ENCODE peak calls at places on chromosomes 13 and 19, in five cellular contexts. One of them, this sample, is unnamed.

GRCh38 chr19:16326401-16327130 is 1.9 kb downstream of the KLF2 start:
- DNase-seq in IMR-90: no peak
- DNase-seq in stomach: no peak
- DNase-seq in pancreas: peak; percentile 67
- DNase-seq in lower lobe of right lung: peak; percentile 63
- DNase-seq in this sample: no peak

GRCh38 chr19:1748115-1748702 is 5.1 kb upstream of the ONECUT3 start:
- DNase-seq in IMR-90: no peak
- DNase-seq in stomach: peak; percentile 61
- DNase-seq in pancreas: no peak
- DNase-seq in lower lobe of right lung: no peak
- DNase-seq in this sample: no peak

GRCh38 chr19:30070970-30071632 is 129.1 kb downstream of the URI1 start:
- DNase-seq in IMR-90: no peak
- DNase-seq in stomach: no peak
- DNase-seq in pancreas: peak; percentile 50
- DNase-seq in lower lobe of right lung: peak; percentile 10
- DNase-seq in this sample: no peak

GRCh38 chr19:50501186-50501567 is 9.8 kb downstream of the JOSD2 start:
- DNase-seq in IMR-90: no peak
- DNase-seq in stomach: no peak
- DNase-seq in pancreas: peak; percentile 53
- DNase-seq in lower lobe of right lung: peak; percentile 35
- DNase-seq in this sample: no peak

GRCh38 chr13:26344980-26345379 is 91.1 kb downstream of the CDK8 start:
- DNase-seq in IMR-90: peak; percentile 47
- DNase-seq in stomach: no peak
- DNase-seq in pancreas: no peak
- DNase-seq in lower lobe of right lung: no peak
- DNase-seq in this sample: peak; percentile 5

GRCh38 chr13:32676242-32676641 is 90.0 kb downstream of the PDS5B start:
- DNase-seq in IMR-90: peak; percentile 50
- DNase-seq in stomach: no peak
- DNase-seq in pancreas: no peak
- DNase-seq in lower lobe of right lung: no peak
- DNase-seq in this sample: no peak

GRCh38 chr13:37014609-37015008 is 14.0 kb downstream of the EXOSC8 start:
- DNase-seq in IMR-90: peak; percentile 72
- DNase-seq in stomach: no peak
- DNase-seq in pancreas: no peak
- DNase-seq in lower lobe of right lung: no peak
- DNase-seq in this sample: no peak

GRCh38 chr19:49094505-49095482 is 9.5 kb downstream of the SNRNP70 start:
- DNase-seq in IMR-90: no peak
- DNase-seq in stomach: no peak
- DNase-seq in pancreas: no peak
- DNase-seq in lower lobe of right lung: no peak
- DNase-seq in this sample: no peak

GRCh38 chr19:33366917-33367316 is 6.6 kb upstream of the CEBPG start:
- DNase-seq in IMR-90: no peak
- DNase-seq in stomach: no peak
- DNase-seq in pancreas: no peak
- DNase-seq in lower lobe of right lung: no peak
- DNase-seq in this sample: no peak

GRCh38 chr19:49020931-49021895 is 2.9 kb downstream of the CGB3 start:
- DNase-seq in IMR-90: peak; percentile 25
- DNase-seq in stomach: no peak
- DNase-seq in pancreas: no peak
- DNase-seq in lower lobe of right lung: no peak
- DNase-seq in this sample: peak; percentile 70

GRCh38 chr13:114035583-114036501 is 62.0 kb upstream of the C13orf46 start:
- DNase-seq in IMR-90: peak; percentile 35
- DNase-seq in stomach: no peak
- DNase-seq in pancreas: no peak
- DNase-seq in lower lobe of right lung: no peak
- DNase-seq in this sample: peak; percentile 40

GRCh38 chr13:87535911-87536310 is 135.3 kb upstream of the SLITRK5 start:
- DNase-seq in IMR-90: no peak
- DNase-seq in stomach: no peak
- DNase-seq in pancreas: no peak
- DNase-seq in lower lobe of right lung: no peak
- DNase-seq in this sample: no peak

GRCh38 chr13:45396548-45397095 is 21.6 kb downstream of the SLC25A30 start:
- DNase-seq in IMR-90: peak; percentile 23
- DNase-seq in stomach: peak; percentile 57
- DNase-seq in pancreas: no peak
- DNase-seq in lower lobe of right lung: no peak
- DNase-seq in this sample: no peak

GRCh38 chr13:78147905-78148304 is 229.3 kb upstream of the EDNRB start:
- DNase-seq in IMR-90: peak; percentile 84
- DNase-seq in stomach: no peak
- DNase-seq in pancreas: no peak
- DNase-seq in lower lobe of right lung: no peak
- DNase-seq in this sample: peak; percentile 67

GRCh38 chr19:43438291-43439162 is 23.8 kb downstream of the TEX101 start:
- DNase-seq in IMR-90: peak; percentile 67
- DNase-seq in stomach: peak; percentile 28
- DNase-seq in pancreas: no peak
- DNase-seq in lower lobe of right lung: no peak
- DNase-seq in this sample: peak; percentile 90

GRCh38 chr19:53432088-53432661 is 391 bp downstream of the ZNF761 start:
- DNase-seq in IMR-90: peak; percentile 13
- DNase-seq in stomach: peak; percentile 27
- DNase-seq in pancreas: peak; percentile 75
- DNase-seq in lower lobe of right lung: peak; percentile 54
- DNase-seq in this sample: peak; percentile 25

GRCh38 chr19:18437481-18438330 is at the start of gene ISYNA1:
- DNase-seq in IMR-90: peak; percentile 20
- DNase-seq in stomach: peak; percentile 62
- DNase-seq in pancreas: peak; percentile 90
- DNase-seq in lower lobe of right lung: peak; percentile 72
- DNase-seq in this sample: no peak

GRCh38 chr13:70964124-70964523 is 855.9 kb upstream of the KLHL1 start:
- DNase-seq in IMR-90: no peak
- DNase-seq in stomach: no peak
- DNase-seq in pancreas: no peak
- DNase-seq in lower lobe of right lung: no peak
- DNase-seq in this sample: no peak

GRCh38 chr19:2210987-2211740 is 25.0 kb downstream of the PLEKHJ1 start:
- DNase-seq in IMR-90: no peak
- DNase-seq in stomach: no peak
- DNase-seq in pancreas: no peak
- DNase-seq in lower lobe of right lung: no peak
- DNase-seq in this sample: no peak

GRCh38 chr13:32041429-32041828 is 9.9 kb downstream of the FRY start:
- DNase-seq in IMR-90: no peak
- DNase-seq in stomach: no peak
- DNase-seq in pancreas: no peak
- DNase-seq in lower lobe of right lung: no peak
- DNase-seq in this sample: no peak

GRCh38 chr13:43953370-43953769 is 73.7 kb downstream of the LACC1 start:
- DNase-seq in IMR-90: no peak
- DNase-seq in stomach: no peak
- DNase-seq in pancreas: no peak
- DNase-seq in lower lobe of right lung: no peak
- DNase-seq in this sample: no peak

GRCh38 chr19:56167064-56167578 is 8.7 kb upstream of the GALP start:
- DNase-seq in IMR-90: no peak
- DNase-seq in stomach: no peak
- DNase-seq in pancreas: no peak
- DNase-seq in lower lobe of right lung: no peak
- DNase-seq in this sample: peak; percentile 13

GRCh38 chr13:98816406-98816805 is 63.9 kb upstream of the SLC15A1 start:
- DNase-seq in IMR-90: no peak
- DNase-seq in stomach: no peak
- DNase-seq in pancreas: no peak
- DNase-seq in lower lobe of right lung: no peak
- DNase-seq in this sample: no peak

GRCh38 chr13:87333599-87333998 is 337.6 kb upstream of the SLITRK5 start:
- DNase-seq in IMR-90: no peak
- DNase-seq in stomach: no peak
- DNase-seq in pancreas: no peak
- DNase-seq in lower lobe of right lung: no peak
- DNase-seq in this sample: no peak

GRCh38 chr13:42101821-42102580 is 53.6 kb downstream of the DGKH start:
- DNase-seq in IMR-90: no peak
- DNase-seq in stomach: no peak
- DNase-seq in pancreas: peak; percentile 43
- DNase-seq in lower lobe of right lung: no peak
- DNase-seq in this sample: no peak

GRCh38 chr19:38970664-38971532 is 4.6 kb downstream of the FBXO17 start:
- DNase-seq in IMR-90: no peak
- DNase-seq in stomach: no peak
- DNase-seq in pancreas: no peak
- DNase-seq in lower lobe of right lung: no peak
- DNase-seq in this sample: peak; percentile 63

GRCh38 chr13:27226991-27227390 is 24.4 kb upstream of the RPL21 start:
- DNase-seq in IMR-90: no peak
- DNase-seq in stomach: no peak
- DNase-seq in pancreas: no peak
- DNase-seq in lower lobe of right lung: no peak
- DNase-seq in this sample: no peak

GRCh38 chr13:112983428-112984196 is 14.6 kb downstream of the MCF2L start:
- DNase-seq in IMR-90: no peak
- DNase-seq in stomach: no peak
- DNase-seq in pancreas: peak; percentile 46
- DNase-seq in lower lobe of right lung: no peak
- DNase-seq in this sample: no peak

GRCh38 chr19:17942582-17943283 is 9.9 kb downstream of the CCDC124 start:
- DNase-seq in IMR-90: no peak
- DNase-seq in stomach: no peak
- DNase-seq in pancreas: peak; percentile 77
- DNase-seq in lower lobe of right lung: no peak
- DNase-seq in this sample: no peak

GRCh38 chr13:64855506-64855905 is 2374.6 kb downstream of the PCDH9 start:
- DNase-seq in IMR-90: peak; percentile 37
- DNase-seq in stomach: no peak
- DNase-seq in pancreas: no peak
- DNase-seq in lower lobe of right lung: no peak
- DNase-seq in this sample: peak; percentile 1

GRCh38 chr13:39037410-39037879 is 444 bp downstream of the PROSER1 start:
- DNase-seq in IMR-90: no peak
- DNase-seq in stomach: no peak
- DNase-seq in pancreas: no peak
- DNase-seq in lower lobe of right lung: no peak
- DNase-seq in this sample: no peak

GRCh38 chr13:53112522-53112921 is 83.9 kb downstream of the OLFM4 start:
- DNase-seq in IMR-90: no peak
- DNase-seq in stomach: no peak
- DNase-seq in pancreas: no peak
- DNase-seq in lower lobe of right lung: no peak
- DNase-seq in this sample: no peak

GRCh38 chr19:6718741-6719539 is 1.5 kb downstream of the C3 start:
- DNase-seq in IMR-90: no peak
- DNase-seq in stomach: no peak
- DNase-seq in pancreas: no peak
- DNase-seq in lower lobe of right lung: peak; percentile 77
- DNase-seq in this sample: peak; percentile 37

GRCh38 chr19:35755160-35755549 is 1.7 kb downstream of the HSPB6 start:
- DNase-seq in IMR-90: no peak
- DNase-seq in stomach: no peak
- DNase-seq in pancreas: no peak
- DNase-seq in lower lobe of right lung: no peak
- DNase-seq in this sample: no peak
- H3K4me3 ChIP-seq in IMR-90: peak overlapping the region; percentile 50
- H3K4me3 ChIP-seq in stomach: peak overlapping the region; percentile 90
- H3K4me3 ChIP-seq in pancreas: no peak overlapping the region
- H3K4me3 ChIP-seq in lower lobe of right lung: peak overlapping the region; percentile 99
- H3K4me3 ChIP-seq in this sample: peak overlapping the region; percentile 31

GRCh38 chr13:102203718-102204117 is 198.1 kb downstream of the FGF14 start:
- DNase-seq in IMR-90: no peak
- DNase-seq in stomach: no peak
- DNase-seq in pancreas: no peak
- DNase-seq in lower lobe of right lung: no peak
- DNase-seq in this sample: no peak
- TF ChIP-seq CTCF in IMR-90: no peak
- TF ChIP-seq CTCF in stomach: no peak
- TF ChIP-seq CTCF in pancreas: no peak
- TF ChIP-seq CTCF in lower lobe of right lung: no peak
- TF ChIP-seq CTCF in this sample: no peak

DNA sequence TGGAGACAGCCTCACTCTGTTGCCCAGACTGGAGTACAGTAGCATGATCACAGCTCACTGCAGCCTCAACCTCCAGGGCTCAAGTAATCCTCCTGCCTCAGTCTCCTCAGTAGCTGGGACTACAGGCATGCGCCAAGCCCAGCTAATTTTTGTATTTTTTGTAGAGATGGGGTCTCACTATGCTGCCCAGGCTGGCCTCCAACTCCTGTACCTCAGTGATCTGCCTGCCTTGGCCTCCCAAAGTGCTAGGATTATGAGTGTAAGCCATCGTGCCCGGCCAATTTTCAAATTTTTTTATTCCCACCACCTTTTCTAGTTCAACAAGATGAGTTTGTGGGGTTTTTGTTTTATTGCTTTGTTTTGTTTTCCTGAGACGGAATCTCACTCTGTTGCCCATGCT is 31.7 kb downstream of the XPO4 start:
- DNase-seq in IMR-90: no peak
- DNase-seq in stomach: no peak
- DNase-seq in pancreas: no peak
- DNase-seq in lower lobe of right lung: no peak
- DNase-seq in this sample: no peak
- H3K4me3 ChIP-seq in IMR-90: no peak overlapping the region
- H3K4me3 ChIP-seq in stomach: no peak overlapping the region
- H3K4me3 ChIP-seq in pancreas: no peak overlapping the region
- H3K4me3 ChIP-seq in lower lobe of right lung: no peak overlapping the region
- H3K4me3 ChIP-seq in this sample: no peak overlapping the region

GRCh38 chr19:47186337-47187022 is 44.5 kb downstream of the BBC3 start:
- DNase-seq in IMR-90: no peak
- DNase-seq in stomach: no peak
- DNase-seq in pancreas: no peak
- DNase-seq in lower lobe of right lung: no peak
- DNase-seq in this sample: no peak
- TF ChIP-seq CTCF in IMR-90: no peak
- TF ChIP-seq CTCF in stomach: no peak
- TF ChIP-seq CTCF in pancreas: no peak
- TF ChIP-seq CTCF in lower lobe of right lung: no peak
- TF ChIP-seq CTCF in this sample: no peak

GRCh38 chr13:46640843-46641242 is 87.9 kb downstream of the LRCH1 start:
- DNase-seq in IMR-90: peak; percentile 58
- DNase-seq in stomach: no peak
- DNase-seq in pancreas: no peak
- DNase-seq in lower lobe of right lung: no peak
- DNase-seq in this sample: peak; percentile 63

GRCh38 chr13:46642254-46642653 is 89.3 kb downstream of the LRCH1 start:
- DNase-seq in IMR-90: no peak
- DNase-seq in stomach: no peak
- DNase-seq in pancreas: no peak
- DNase-seq in lower lobe of right lung: no peak
- DNase-seq in this sample: no peak

GRCh38 chr13:46639033-46639981 is 86.3 kb downstream of the LRCH1 start:
- DNase-seq in IMR-90: no peak
- DNase-seq in stomach: no peak
- DNase-seq in pancreas: no peak
- DNase-seq in lower lobe of right lung: no peak
- DNase-seq in this sample: no peak

GRCh38 chr13:46643165-46643777 is 90.3 kb downstream of the LRCH1 start:
- DNase-seq in IMR-90: no peak
- DNase-seq in stomach: no peak
- DNase-seq in pancreas: no peak
- DNase-seq in lower lobe of right lung: no peak
- DNase-seq in this sample: no peak

GRCh38 chr13:46641274-46642081 is 88.5 kb downstream of the LRCH1 start:
- DNase-seq in IMR-90: no peak
- DNase-seq in stomach: peak; percentile 51
- DNase-seq in pancreas: no peak
- DNase-seq in lower lobe of right lung: no peak
- DNase-seq in this sample: no peak
- H3K4me3 ChIP-seq in IMR-90: no peak overlapping the region
- H3K4me3 ChIP-seq in stomach: peak overlapping the region; percentile 7
- H3K4me3 ChIP-seq in pancreas: no peak overlapping the region
- H3K4me3 ChIP-seq in lower lobe of right lung: peak overlapping the region; percentile 7
- H3K4me3 ChIP-seq in this sample: no peak overlapping the region

This sample was measured in fibroblast of mammary gland.